ENCODE peak calls at places on chromosomes 11 and 22, in five cellular contexts. E, G, R, I and F are unnamed samples. For H4K20me1, the result is how much of the 10 kb centered on the place peaks cover.

GRCh38 chr11:66614073-66614472 is 2.4 kb upstream of the RBM14 start:
- DNase-seq in E (no peak), G (no peak), R (no peak), I (no peak), F (no peak)

GRCh38 chr11:113201055-113201818 is 113.1 kb upstream of the TTC12 start:
- DNase-seq in E (peak), G (no peak), R (no peak), I (no peak), F (no peak)

GRCh38 chr11:46617451-46618314 is at the start of gene ATG13:
- DNase-seq in E (peak), G (peak), R (peak), I (peak), F (peak)

GRCh38 chr11:16787035-16787744 is 48.7 kb downstream of the C11orf58 start:
- DNase-seq in E (no peak), G (no peak), R (no peak), I (no peak), F (peak)

GRCh38 chr11:14335712-14336111 is 23.3 kb downstream of the RRAS2 start:
- DNase-seq in E (no peak), G (no peak), R (no peak), I (no peak), F (no peak)

GRCh38 chr11:126082251-126083109 is 19.8 kb upstream of the CDON start:
- DNase-seq in E (peak), G (no peak), R (peak), I (no peak), F (no peak)

GRCh38 chr22:43234299-43234988 is 47.5 kb upstream of the TTLL12 start:
- DNase-seq in E (no peak), G (no peak), R (no peak), I (no peak), F (no peak)

GRCh38 chr22:50544078-50544745 is 1.5 kb upstream of the KLHDC7B start:
- DNase-seq in E (peak), G (peak), R (peak), I (no peak), F (no peak)

GRCh38 chr11:110972640-110973039 is 260.4 kb upstream of the ARHGAP20 start:
- DNase-seq in E (no peak), G (peak), R (no peak), I (no peak), F (peak)

DNA sequence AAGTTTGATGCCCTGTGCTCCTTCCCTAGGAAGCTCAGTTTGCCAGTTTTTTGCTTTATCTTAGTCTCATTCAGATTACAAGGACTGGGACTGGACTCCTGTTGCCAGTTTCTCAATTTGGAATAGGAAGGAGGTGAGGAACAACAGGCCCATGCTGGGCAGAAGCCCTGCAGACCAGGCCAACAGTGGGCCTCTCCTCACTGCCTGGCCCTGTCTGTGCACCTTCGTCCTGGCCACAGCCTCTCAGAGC is 23.7 kb downstream of the MED15 start:
- DNase-seq in E (no peak), G (no peak), R (no peak), I (no peak), F (no peak)
- H4K20me1 ChIP-seq in E (under half), G (under half), R (under half), I (half or more), F (under half)

GRCh38 chr11:33507967-33508366 is 192.7 kb downstream of the C11orf91 start:
- DNase-seq in E (peak), G (peak), R (no peak), I (no peak), F (peak)
- H4K20me1 ChIP-seq in E (under half), G (under half), R (under half), I (under half), F (under half)

GRCh38 chr11:33034983-33035382 is 4.4 kb upstream of the TCP11L1 start:
- DNase-seq in E (no peak), G (no peak), R (no peak), I (no peak), F (no peak)

GRCh38 chr11:33027846-33028536 is 11.4 kb upstream of the TCP11L1 start:
- DNase-seq in E (no peak), G (no peak), R (no peak), I (no peak), F (no peak)

GRCh38 chr11:33028537-33028914 is 10.8 kb upstream of the TCP11L1 start:
- DNase-seq in E (no peak), G (no peak), R (no peak), I (no peak), F (no peak)

GRCh38 chr11:33033493-33033892 is 5.9 kb upstream of the TCP11L1 start:
- DNase-seq in E (no peak), G (no peak), R (no peak), I (no peak), F (no peak)
- H4K20me1 ChIP-seq in E (under half), G (under half), R (under half), I (under half), F (under half)

DNA sequence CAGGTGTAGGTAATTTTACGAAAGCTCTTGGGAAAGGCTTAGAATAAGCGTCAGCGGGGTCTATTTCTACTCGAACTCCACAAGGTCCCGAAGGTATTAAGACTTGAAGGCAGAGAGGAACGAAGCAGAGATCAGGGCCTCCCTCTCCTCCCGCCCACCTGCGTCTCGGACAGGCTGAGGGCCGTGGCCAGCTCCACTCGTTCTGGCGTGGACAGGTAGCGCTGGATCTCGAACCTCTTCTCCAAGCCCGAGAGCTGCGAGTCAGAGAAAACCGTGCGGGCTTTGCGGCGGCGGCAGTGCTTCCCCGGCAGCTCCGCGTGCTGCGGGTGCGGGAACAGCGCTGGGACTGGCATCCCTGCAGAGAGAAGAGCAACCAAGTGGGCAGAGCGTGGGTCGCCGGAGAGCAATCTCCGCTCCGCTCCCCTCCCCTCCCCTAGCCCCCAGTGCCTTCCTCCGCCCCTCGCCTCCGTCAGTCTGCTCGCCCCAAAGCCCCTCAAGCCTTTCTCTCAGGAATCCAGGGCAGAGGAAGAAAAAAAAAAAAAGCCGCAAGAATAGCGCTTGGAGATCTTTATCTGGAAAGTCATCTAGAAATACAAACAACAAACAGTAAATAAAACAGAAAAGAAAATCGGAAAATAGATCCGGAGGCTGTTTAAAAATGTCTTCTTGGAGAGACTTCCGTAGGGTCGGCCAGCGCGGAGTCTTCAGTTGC is 2.4 kb downstream of the BSX start:
- DNase-seq in E (peak), G (no peak), R (no peak), I (no peak), F (no peak)
- H4K20me1 ChIP-seq in E (under half), G (under half), R (under half), I (under half), F (under half)

GRCh38 chr11:77400306-77400705 is 73.6 kb downstream of the PAK1 start:
- DNase-seq in E (no peak), G (no peak), R (no peak), I (no peak), F (no peak)

GRCh38 chr11:77401486-77402217 is 72.2 kb downstream of the PAK1 start:
- DNase-seq in E (no peak), G (no peak), R (no peak), I (no peak), F (peak)

GRCh38 chr11:77402218-77402556 is 71.7 kb downstream of the PAK1 start:
- DNase-seq in E (no peak), G (no peak), R (no peak), I (no peak), F (no peak)

GRCh38 chr11:77400775-77401469 is 73.0 kb downstream of the PAK1 start:
- DNase-seq in E (no peak), G (no peak), R (no peak), I (no peak), F (no peak)

GRCh38 chr11:77403228-77403627 is 70.7 kb downstream of the PAK1 start:
- DNase-seq in E (no peak), G (peak), R (no peak), I (no peak), F (no peak)
- H4K20me1 ChIP-seq in E (under half), G (under half), R (under half), I (under half), F (under half)

GRCh38 chr22:46295277-46295971 is 1.2 kb upstream of the GTSE1 start:
- DNase-seq in E (no peak), G (no peak), R (peak), I (no peak), F (no peak)

GRCh38 chr22:46292173-46292572 is 4.5 kb upstream of the GTSE1 start:
- DNase-seq in E (no peak), G (no peak), R (no peak), I (no peak), F (no peak)

GRCh38 chr22:46294784-46295183 is 1.9 kb upstream of the GTSE1 start:
- DNase-seq in E (no peak), G (no peak), R (no peak), I (no peak), F (no peak)

GRCh38 chr22:46292727-46293126 is 3.9 kb upstream of the GTSE1 start:
- DNase-seq in E (no peak), G (no peak), R (no peak), I (no peak), F (no peak)

GRCh38 chr22:46293591-46294260 is 2.9 kb upstream of the GTSE1 start:
- DNase-seq in E (no peak), G (no peak), R (no peak), I (no peak), F (no peak)
- H4K20me1 ChIP-seq in E (under half), G (under half), R (under half), I (under half), F (under half)

DNA sequence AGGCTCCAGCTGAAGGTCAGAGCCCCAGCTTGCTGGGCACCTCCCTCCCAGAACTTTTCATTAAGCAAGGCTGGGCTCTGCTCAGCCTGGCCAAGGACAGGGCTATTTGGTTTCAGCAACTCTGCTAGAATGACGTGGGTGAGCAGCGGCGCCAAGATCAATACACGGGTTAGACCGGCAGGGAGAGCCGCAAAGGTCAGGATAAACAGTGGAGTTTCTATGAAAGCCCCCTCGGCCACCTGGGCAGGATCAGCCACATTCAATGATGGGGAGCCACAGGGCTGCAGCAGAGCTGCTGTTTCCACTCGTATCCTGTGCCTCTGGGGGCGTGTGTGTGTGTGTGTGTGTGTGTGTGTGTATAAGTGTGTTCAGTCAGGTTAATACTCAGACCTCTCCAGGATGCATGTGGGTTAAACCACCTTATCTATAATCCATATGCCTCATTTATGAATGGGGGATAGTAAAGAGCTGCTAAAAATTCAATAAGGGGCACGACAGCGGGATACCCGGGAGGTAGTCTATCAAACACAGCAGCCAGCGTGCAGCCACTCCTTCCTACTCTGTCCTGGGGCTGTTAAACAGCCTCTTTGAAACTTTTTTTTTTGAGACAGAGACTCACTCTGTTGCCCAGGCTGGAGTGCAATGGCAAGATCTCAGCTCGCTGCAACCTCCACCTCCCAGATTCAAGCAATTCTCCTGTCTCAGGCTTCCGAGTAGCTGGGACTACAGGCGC is 34.8 kb downstream of the MYH9 start:
- DNase-seq in E (no peak), G (peak), R (no peak), I (no peak), F (peak)
- H4K20me1 ChIP-seq in E (under half), G (under half), R (under half), I (under half), F (under half)